ENCODE peak calls at places on chromosomes 2 and 18, in five cellular contexts. One of them, this sample, is unnamed.

GRCh38 chr18:44564922-44565321 is 115.8 kb upstream of the SETBP1 start:
- DNase-seq in nephron progenitor cell: no peak
- DNase-seq in activated CD4-positive, alpha-beta T cell treated with anti-CD3 and anti-CD28 coated beads, Interleukin-2, amount 10 ng/mL, durations not matched to agents 7 days and 5 days: no peak
- DNase-seq in fibroblast of the conjunctiva: no peak
- DNase-seq in small intestine: no peak
- DNase-seq in this sample: peak

GRCh38 chr2:15636972-15637785 is 45.5 kb downstream of the DDX1 start:
- DNase-seq in nephron progenitor cell: peak
- DNase-seq in activated CD4-positive, alpha-beta T cell treated with anti-CD3 and anti-CD28 coated beads, Interleukin-2, amount 10 ng/mL, durations not matched to agents 7 days and 5 days: peak
- DNase-seq in fibroblast of the conjunctiva: peak
- DNase-seq in small intestine: peak
- DNase-seq in this sample: peak

GRCh38 chr2:149924028-149924427 is 336.5 kb upstream of the MMADHC start:
- DNase-seq in nephron progenitor cell: no peak
- DNase-seq in activated CD4-positive, alpha-beta T cell treated with anti-CD3 and anti-CD28 coated beads, Interleukin-2, amount 10 ng/mL, durations not matched to agents 7 days and 5 days: no peak
- DNase-seq in fibroblast of the conjunctiva: no peak
- DNase-seq in small intestine: no peak
- DNase-seq in this sample: no peak

GRCh38 chr2:43762286-43762685 is 11.6 kb upstream of the DYNC2LI1 start:
- DNase-seq in nephron progenitor cell: no peak
- DNase-seq in activated CD4-positive, alpha-beta T cell treated with anti-CD3 and anti-CD28 coated beads, Interleukin-2, amount 10 ng/mL, durations not matched to agents 7 days and 5 days: no peak
- DNase-seq in fibroblast of the conjunctiva: no peak
- DNase-seq in small intestine: peak
- DNase-seq in this sample: no peak

GRCh38 chr2:202944403-202944802 is 32.3 kb downstream of the CARF start:
- DNase-seq in nephron progenitor cell: no peak
- DNase-seq in activated CD4-positive, alpha-beta T cell treated with anti-CD3 and anti-CD28 coated beads, Interleukin-2, amount 10 ng/mL, durations not matched to agents 7 days and 5 days: no peak
- DNase-seq in fibroblast of the conjunctiva: no peak
- DNase-seq in small intestine: no peak
- DNase-seq in this sample: no peak

GRCh38 chr2:45044916-45045315 is 35.7 kb upstream of the SIX2 start:
- DNase-seq in nephron progenitor cell: no peak
- DNase-seq in activated CD4-positive, alpha-beta T cell treated with anti-CD3 and anti-CD28 coated beads, Interleukin-2, amount 10 ng/mL, durations not matched to agents 7 days and 5 days: no peak
- DNase-seq in fibroblast of the conjunctiva: no peak
- DNase-seq in small intestine: no peak
- DNase-seq in this sample: no peak

GRCh38 chr2:37575780-37576179 is 95.7 kb downstream of the CDC42EP3 start:
- DNase-seq in nephron progenitor cell: no peak
- DNase-seq in activated CD4-positive, alpha-beta T cell treated with anti-CD3 and anti-CD28 coated beads, Interleukin-2, amount 10 ng/mL, durations not matched to agents 7 days and 5 days: no peak
- DNase-seq in fibroblast of the conjunctiva: no peak
- DNase-seq in small intestine: no peak
- DNase-seq in this sample: no peak

GRCh38 chr2:224570328-224570993 is 14.7 kb downstream of the CUL3 start:
- DNase-seq in nephron progenitor cell: no peak
- DNase-seq in activated CD4-positive, alpha-beta T cell treated with anti-CD3 and anti-CD28 coated beads, Interleukin-2, amount 10 ng/mL, durations not matched to agents 7 days and 5 days: no peak
- DNase-seq in fibroblast of the conjunctiva: peak
- DNase-seq in small intestine: no peak
- DNase-seq in this sample: peak

GRCh38 chr2:222912117-222912516 is 51.3 kb downstream of the ACSL3 start:
- DNase-seq in nephron progenitor cell: no peak
- DNase-seq in activated CD4-positive, alpha-beta T cell treated with anti-CD3 and anti-CD28 coated beads, Interleukin-2, amount 10 ng/mL, durations not matched to agents 7 days and 5 days: no peak
- DNase-seq in fibroblast of the conjunctiva: peak
- DNase-seq in small intestine: no peak
- DNase-seq in this sample: peak

GRCh38 chr18:67421666-67422065 is 94.9 kb downstream of the DSEL start:
- DNase-seq in nephron progenitor cell: no peak
- DNase-seq in activated CD4-positive, alpha-beta T cell treated with anti-CD3 and anti-CD28 coated beads, Interleukin-2, amount 10 ng/mL, durations not matched to agents 7 days and 5 days: no peak
- DNase-seq in fibroblast of the conjunctiva: no peak
- DNase-seq in small intestine: no peak
- DNase-seq in this sample: no peak

GRCh38 chr2:173881886-173882285 is 83.3 kb downstream of the SP3 start:
- DNase-seq in nephron progenitor cell: no peak
- DNase-seq in activated CD4-positive, alpha-beta T cell treated with anti-CD3 and anti-CD28 coated beads, Interleukin-2, amount 10 ng/mL, durations not matched to agents 7 days and 5 days: no peak
- DNase-seq in fibroblast of the conjunctiva: no peak
- DNase-seq in small intestine: no peak
- DNase-seq in this sample: no peak

GRCh38 chr2:30266051-30266621 is 34.8 kb downstream of the LBH start:
- DNase-seq in nephron progenitor cell: no peak
- DNase-seq in activated CD4-positive, alpha-beta T cell treated with anti-CD3 and anti-CD28 coated beads, Interleukin-2, amount 10 ng/mL, durations not matched to agents 7 days and 5 days: peak
- DNase-seq in fibroblast of the conjunctiva: no peak
- DNase-seq in small intestine: peak
- DNase-seq in this sample: peak

GRCh38 chr18:74631242-74632087 is 33.8 kb downstream of the ZNF407 start:
- DNase-seq in nephron progenitor cell: no peak
- DNase-seq in activated CD4-positive, alpha-beta T cell treated with anti-CD3 and anti-CD28 coated beads, Interleukin-2, amount 10 ng/mL, durations not matched to agents 7 days and 5 days: peak
- DNase-seq in fibroblast of the conjunctiva: no peak
- DNase-seq in small intestine: no peak
- DNase-seq in this sample: no peak

This sample was measured in cardiac muscle cell.